ENCODE peak calls at places on chromosomes 4 and X, in eight cellular contexts. One of them, this sample, is unnamed.
A peak's percentile ranks its signal among the peaks of the same experiment; 100 is the strongest.

GRCh38 chr4:1449833-1450741 is 43.8 kb upstream of the NKX1-1 start:
- DNase-seq in amniotic stem cell: no peak
- DNase-seq in psoas muscle: no peak
- DNase-seq in NCI-H345: no peak
- DNase-seq in activated T-helper 1 cell treated with Interleukin-2 at 50 U/mL for 16 hours: no peak
- DNase-seq in KG1: no peak
- DNase-seq in CD4-positive, alpha-beta T cell: no peak
- DNase-seq in retina: no peak
- DNase-seq in this sample: no peak

GRCh38 chrX:989959-990510 is 222.4 kb downstream of the CRLF2 start:
- DNase-seq in amniotic stem cell: peak; percentile 71
- DNase-seq in psoas muscle: peak; percentile 78
- DNase-seq in NCI-H345: no peak
- DNase-seq in activated T-helper 1 cell treated with Interleukin-2 at 50 U/mL for 16 hours: peak; percentile 62
- DNase-seq in KG1: peak; percentile 55
- DNase-seq in CD4-positive, alpha-beta T cell: peak; percentile 76
- DNase-seq in retina: peak; percentile 93
- DNase-seq in this sample: peak; percentile 66

GRCh38 chrX:69093960-69094935 is 71.0 kb downstream of the PJA1 start:
- DNase-seq in amniotic stem cell: no peak
- DNase-seq in psoas muscle: no peak
- DNase-seq in NCI-H345: peak; percentile 17
- DNase-seq in activated T-helper 1 cell treated with Interleukin-2 at 50 U/mL for 16 hours: no peak
- DNase-seq in KG1: peak; percentile 0
- DNase-seq in CD4-positive, alpha-beta T cell: peak; percentile 7
- DNase-seq in retina: peak; percentile 62
- DNase-seq in this sample: no peak

GRCh38 chr4:22999419-22999818 is 306.7 kb downstream of the GBA3 start:
- DNase-seq in amniotic stem cell: no peak
- DNase-seq in psoas muscle: no peak
- DNase-seq in NCI-H345: no peak
- DNase-seq in activated T-helper 1 cell treated with Interleukin-2 at 50 U/mL for 16 hours: no peak
- DNase-seq in KG1: no peak
- DNase-seq in CD4-positive, alpha-beta T cell: no peak
- DNase-seq in retina: no peak
- DNase-seq in this sample: no peak

GRCh38 chr4:146190393-146190910 is 14.9 kb downstream of the LSM6 start:
- DNase-seq in amniotic stem cell: no peak
- DNase-seq in psoas muscle: no peak
- DNase-seq in NCI-H345: no peak
- DNase-seq in activated T-helper 1 cell treated with Interleukin-2 at 50 U/mL for 16 hours: no peak
- DNase-seq in KG1: no peak
- DNase-seq in CD4-positive, alpha-beta T cell: no peak
- DNase-seq in retina: no peak
- DNase-seq in this sample: no peak

GRCh38 chr4:82786004-82786400 is 12.6 kb downstream of the SCD5 start:
- DNase-seq in amniotic stem cell: no peak
- DNase-seq in psoas muscle: no peak
- DNase-seq in NCI-H345: no peak
- DNase-seq in activated T-helper 1 cell treated with Interleukin-2 at 50 U/mL for 16 hours: no peak
- DNase-seq in KG1: no peak
- DNase-seq in CD4-positive, alpha-beta T cell: no peak
- DNase-seq in retina: no peak
- DNase-seq in this sample: no peak

GRCh38 chrX:114500622-114501021 is 83.3 kb upstream of the HTR2C start:
- DNase-seq in amniotic stem cell: no peak
- DNase-seq in psoas muscle: no peak
- DNase-seq in NCI-H345: no peak
- DNase-seq in activated T-helper 1 cell treated with Interleukin-2 at 50 U/mL for 16 hours: no peak
- DNase-seq in KG1: no peak
- DNase-seq in CD4-positive, alpha-beta T cell: no peak
- DNase-seq in retina: no peak
- DNase-seq in this sample: no peak

GRCh38 chr4:140697709-140698560 is 58.2 kb downstream of the TBC1D9 start:
- DNase-seq in amniotic stem cell: no peak
- DNase-seq in psoas muscle: no peak
- DNase-seq in NCI-H345: no peak
- DNase-seq in activated T-helper 1 cell treated with Interleukin-2 at 50 U/mL for 16 hours: no peak
- DNase-seq in KG1: no peak
- DNase-seq in CD4-positive, alpha-beta T cell: no peak
- DNase-seq in retina: no peak
- DNase-seq in this sample: no peak

GRCh38 chr4:76993787-76994641 is 44.5 kb downstream of the SEPTIN11 start:
- DNase-seq in amniotic stem cell: no peak
- DNase-seq in psoas muscle: no peak
- DNase-seq in NCI-H345: no peak
- DNase-seq in activated T-helper 1 cell treated with Interleukin-2 at 50 U/mL for 16 hours: peak; percentile 25
- DNase-seq in KG1: no peak
- DNase-seq in CD4-positive, alpha-beta T cell: peak; percentile 72
- DNase-seq in retina: no peak
- DNase-seq in this sample: peak; percentile 12

GRCh38 chr4:137312257-137312656 is 220.0 kb downstream of the PCDH18 start:
- DNase-seq in amniotic stem cell: no peak
- DNase-seq in psoas muscle: no peak
- DNase-seq in NCI-H345: no peak
- DNase-seq in activated T-helper 1 cell treated with Interleukin-2 at 50 U/mL for 16 hours: no peak
- DNase-seq in KG1: no peak
- DNase-seq in CD4-positive, alpha-beta T cell: no peak
- DNase-seq in retina: no peak
- DNase-seq in this sample: no peak

GRCh38 chr4:10783351-10783750 is 98.8 kb upstream of the CLNK start:
- DNase-seq in amniotic stem cell: peak; percentile 8
- DNase-seq in psoas muscle: no peak
- DNase-seq in NCI-H345: no peak
- DNase-seq in activated T-helper 1 cell treated with Interleukin-2 at 50 U/mL for 16 hours: no peak
- DNase-seq in KG1: no peak
- DNase-seq in CD4-positive, alpha-beta T cell: no peak
- DNase-seq in retina: no peak
- DNase-seq in this sample: no peak

GRCh38 chr4:2830632-2831610 is 12.7 kb upstream of the ADD1 start:
- DNase-seq in amniotic stem cell: no peak
- DNase-seq in psoas muscle: no peak
- DNase-seq in NCI-H345: no peak
- DNase-seq in activated T-helper 1 cell treated with Interleukin-2 at 50 U/mL for 16 hours: no peak
- DNase-seq in KG1: no peak
- DNase-seq in CD4-positive, alpha-beta T cell: no peak
- DNase-seq in retina: no peak
- DNase-seq in this sample: no peak

GRCh38 chr4:77003400-77003799 is 53.8 kb downstream of the SEPTIN11 start:
- DNase-seq in amniotic stem cell: no peak
- DNase-seq in psoas muscle: no peak
- DNase-seq in NCI-H345: no peak
- DNase-seq in activated T-helper 1 cell treated with Interleukin-2 at 50 U/mL for 16 hours: no peak
- DNase-seq in KG1: no peak
- DNase-seq in CD4-positive, alpha-beta T cell: no peak
- DNase-seq in retina: no peak
- DNase-seq in this sample: no peak

GRCh38 chr4:149164282-149164681 is 651.4 kb downstream of the IQCM start:
- DNase-seq in amniotic stem cell: peak; percentile 37
- DNase-seq in psoas muscle: no peak
- DNase-seq in NCI-H345: no peak
- DNase-seq in activated T-helper 1 cell treated with Interleukin-2 at 50 U/mL for 16 hours: no peak
- DNase-seq in KG1: no peak
- DNase-seq in CD4-positive, alpha-beta T cell: no peak
- DNase-seq in retina: peak; percentile 4
- DNase-seq in this sample: no peak

GRCh38 chrX:66914082-66914481 is 275.2 kb upstream of the EDA2R start:
- DNase-seq in amniotic stem cell: no peak
- DNase-seq in psoas muscle: no peak
- DNase-seq in NCI-H345: no peak
- DNase-seq in activated T-helper 1 cell treated with Interleukin-2 at 50 U/mL for 16 hours: no peak
- DNase-seq in KG1: peak; percentile 0
- DNase-seq in CD4-positive, alpha-beta T cell: no peak
- DNase-seq in retina: no peak
- DNase-seq in this sample: no peak

GRCh38 chr4:133154725-133155124 is 5.6 kb downstream of the PCDH10 start:
- DNase-seq in amniotic stem cell: no peak
- DNase-seq in psoas muscle: no peak
- DNase-seq in NCI-H345: no peak
- DNase-seq in activated T-helper 1 cell treated with Interleukin-2 at 50 U/mL for 16 hours: no peak
- DNase-seq in KG1: no peak
- DNase-seq in CD4-positive, alpha-beta T cell: no peak
- DNase-seq in retina: peak; percentile 36
- DNase-seq in this sample: no peak

GRCh38 chr4:55727746-55728145 is 91.6 kb upstream of the NMU start:
- DNase-seq in amniotic stem cell: no peak
- DNase-seq in psoas muscle: no peak
- DNase-seq in NCI-H345: no peak
- DNase-seq in activated T-helper 1 cell treated with Interleukin-2 at 50 U/mL for 16 hours: no peak
- DNase-seq in KG1: no peak
- DNase-seq in CD4-positive, alpha-beta T cell: no peak
- DNase-seq in retina: no peak
- DNase-seq in this sample: no peak

GRCh38 chr4:7901274-7901845 is 38.3 kb downstream of the AFAP1 start:
- DNase-seq in amniotic stem cell: no peak
- DNase-seq in psoas muscle: no peak
- DNase-seq in NCI-H345: no peak
- DNase-seq in activated T-helper 1 cell treated with Interleukin-2 at 50 U/mL for 16 hours: no peak
- DNase-seq in KG1: no peak
- DNase-seq in CD4-positive, alpha-beta T cell: no peak
- DNase-seq in retina: peak; percentile 48
- DNase-seq in this sample: no peak

GRCh38 chr4:11165052-11165451 is 263.6 kb downstream of the HS3ST1 start:
- DNase-seq in amniotic stem cell: no peak
- DNase-seq in psoas muscle: no peak
- DNase-seq in NCI-H345: no peak
- DNase-seq in activated T-helper 1 cell treated with Interleukin-2 at 50 U/mL for 16 hours: no peak
- DNase-seq in KG1: no peak
- DNase-seq in CD4-positive, alpha-beta T cell: no peak
- DNase-seq in retina: no peak
- DNase-seq in this sample: no peak

GRCh38 chr4:4913147-4913561 is 53.7 kb downstream of the MSX1 start:
- DNase-seq in amniotic stem cell: no peak
- DNase-seq in psoas muscle: peak; percentile 59
- DNase-seq in NCI-H345: no peak
- DNase-seq in activated T-helper 1 cell treated with Interleukin-2 at 50 U/mL for 16 hours: no peak
- DNase-seq in KG1: no peak
- DNase-seq in CD4-positive, alpha-beta T cell: no peak
- DNase-seq in retina: no peak
- DNase-seq in this sample: no peak

GRCh38 chr4:56870927-56871326 is 36.8 kb upstream of the REST start:
- DNase-seq in amniotic stem cell: peak; percentile 49
- DNase-seq in psoas muscle: no peak
- DNase-seq in NCI-H345: peak; percentile 2
- DNase-seq in activated T-helper 1 cell treated with Interleukin-2 at 50 U/mL for 16 hours: no peak
- DNase-seq in KG1: no peak
- DNase-seq in CD4-positive, alpha-beta T cell: no peak
- DNase-seq in retina: no peak
- DNase-seq in this sample: no peak

This sample was measured in activated gamma-delta T cell treated with anti-CD3 and anti-CD28 coated beads, Interleukin-2, amount 50 U/mL, for 16 hours.